ENCODE peak calls at places on chromosomes 12 and 14, in ten cellular contexts. I is stomach, W is ovary, U is A549, Q is GM12878, N is H1, D is esophagus squamous epithelium, V is spleen, K is IMR-90, T is transverse colon. M is an unnamed sample.

GRCh38 chr12:14384783-14385638 is 19.5 kb downstream of the ATF7IP start:
- DNase-seq in I (peak; percentile 41), W (peak; percentile 61), U (peak; percentile 91), Q (peak; percentile 92), N (peak; percentile 33), D (no peak), V (no peak), K (peak; percentile 95), T (peak; percentile 54), M (peak; percentile 30)

GRCh38 chr12:32863128-32863527 is 33.4 kb downstream of the PKP2 start:
- DNase-seq in I (no peak), W (no peak), U (no peak), Q (no peak), N (no peak), D (no peak), V (no peak), K (no peak), T (no peak), M (no peak)

GRCh38 chr12:45509187-45509586 is 220.3 kb upstream of the ARID2 start:
- DNase-seq in I (no peak), W (no peak), U (no peak), Q (peak; percentile 16), N (no peak), D (no peak), V (no peak), K (no peak), T (no peak), M (no peak)

GRCh38 chr14:103064978-103065377 is 7.6 kb upstream of the CDC42BPB start:
- DNase-seq in I (no peak), W (no peak), U (no peak), Q (no peak), N (no peak), D (no peak), V (peak; percentile 23), K (no peak), T (no peak), M (no peak)

GRCh38 chr14:51173863-51174262 is 66.2 kb upstream of the TMX1 start:
- DNase-seq in I (no peak), W (no peak), U (no peak), Q (no peak), N (no peak), D (no peak), V (no peak), K (no peak), T (no peak), M (no peak)

GRCh38 chr14:69354383-69355154 is 43.5 kb downstream of the ERH start:
- DNase-seq in I (peak; percentile 44), W (no peak), U (no peak), Q (peak; percentile 87), N (no peak), D (no peak), V (peak; percentile 88), K (peak; percentile 5), T (peak; percentile 75), M (no peak)

GRCh38 chr12:106924458-106924857 is 31.2 kb upstream of the TMEM263 start:
- DNase-seq in I (no peak), W (no peak), U (no peak), Q (no peak), N (no peak), D (no peak), V (no peak), K (peak; percentile 48), T (no peak), M (no peak)

GRCh38 chr14:77306406-77307098 is 14.1 kb downstream of the POMT2 start:
- DNase-seq in I (no peak), W (no peak), U (no peak), Q (no peak), N (no peak), D (no peak), V (no peak), K (peak; percentile 21), T (no peak), M (no peak)

GRCh38 chr14:39491134-39491541 is 58.9 kb upstream of the FBXO33 start:
- DNase-seq in I (no peak), W (no peak), U (peak; percentile 35), Q (no peak), N (no peak), D (no peak), V (no peak), K (peak; percentile 52), T (no peak), M (no peak)

GRCh38 chr14:50773632-50774541 is 57.1 kb downstream of the NIN start:
- DNase-seq in I (peak; percentile 69), W (peak; percentile 38), U (peak; percentile 33), Q (no peak), N (peak; percentile 38), D (no peak), V (no peak), K (peak; percentile 50), T (peak; percentile 34), M (no peak)

GRCh38 chr12:93146278-93146939 is 217.3 kb upstream of the EEA1 start:
- DNase-seq in I (no peak), W (no peak), U (no peak), Q (no peak), N (no peak), D (no peak), V (no peak), K (peak; percentile 64), T (no peak), M (no peak)

GRCh38 chr12:6215932-6216494 is 15.8 kb downstream of the CD9 start:
- DNase-seq in I (peak; percentile 88), W (no peak), U (peak; percentile 96), Q (no peak), N (no peak), D (no peak), V (no peak), K (peak; percentile 33), T (peak; percentile 88), M (peak; percentile 81)

GRCh38 chr14:51859136-51859535 is 1.3 kb upstream of the GNG2 start:
- DNase-seq in I (no peak), W (no peak), U (no peak), Q (no peak), N (no peak), D (no peak), V (no peak), K (peak; percentile 66), T (no peak), M (no peak)

GRCh38 chr12:67535176-67535575 is 113.4 kb upstream of the DYRK2 start:
- DNase-seq in I (no peak), W (no peak), U (no peak), Q (no peak), N (no peak), D (no peak), V (no peak), K (no peak), T (no peak), M (no peak)

GRCh38 chr14:100138082-100138787 is 21.2 kb downstream of the DEGS2 start:
- DNase-seq in I (peak; percentile 81), W (no peak), U (no peak), Q (no peak), N (no peak), D (no peak), V (no peak), K (no peak), T (peak; percentile 58), M (no peak)

GRCh38 chr14:100142073-100143040 is 17.1 kb downstream of the DEGS2 start:
- DNase-seq in I (peak; percentile 88), W (peak; percentile 51), U (no peak), Q (no peak), N (no peak), D (no peak), V (no peak), K (no peak), T (peak; percentile 78), M (no peak)

GRCh38 chr14:100138955-100139354 is 20.5 kb downstream of the DEGS2 start:
- DNase-seq in I (no peak), W (no peak), U (no peak), Q (no peak), N (no peak), D (no peak), V (no peak), K (no peak), T (no peak), M (no peak)

GRCh38 chr14:100141133-100141497 is 18.3 kb downstream of the DEGS2 start:
- DNase-seq in I (no peak), W (no peak), U (no peak), Q (no peak), N (no peak), D (no peak), V (no peak), K (no peak), T (no peak), M (no peak)

DNA sequence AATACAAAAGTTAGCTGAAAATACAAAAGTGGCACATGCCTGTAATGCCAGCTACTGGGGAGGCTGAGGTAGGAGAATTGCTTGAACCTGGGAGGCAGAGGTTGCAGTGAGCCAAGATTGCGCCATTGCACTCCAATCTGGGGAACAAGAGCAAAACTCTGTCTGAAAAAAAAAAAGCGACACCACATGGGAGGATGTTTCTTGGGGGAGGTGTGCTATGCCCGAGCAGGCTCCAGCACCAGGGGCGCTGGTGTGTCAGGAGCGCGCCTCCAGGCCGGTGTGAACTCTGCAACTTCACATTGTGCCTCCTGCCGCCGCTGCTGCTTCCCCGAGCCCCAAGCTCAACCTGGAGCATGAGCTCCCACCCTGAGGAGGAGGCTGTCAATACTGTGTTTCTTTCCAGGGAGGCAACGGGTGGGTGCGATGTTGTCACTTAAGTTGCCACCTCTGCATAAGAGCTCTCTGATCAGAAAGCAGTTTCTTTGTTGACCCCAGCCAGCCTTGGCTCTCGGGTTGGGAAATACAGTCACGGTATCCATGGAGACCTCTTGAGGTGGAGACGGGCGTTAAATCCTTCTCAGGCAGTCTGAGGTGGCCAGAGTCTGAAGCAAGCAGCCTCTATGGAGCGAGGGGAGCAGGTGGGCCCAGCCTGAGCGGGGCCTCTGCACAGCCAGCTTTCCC is 18.9 kb downstream of the DEGS2 start:
- DNase-seq in I (peak; percentile 51), W (no peak), U (peak; percentile 26), Q (no peak), N (peak; percentile 58), D (no peak), V (no peak), K (peak; percentile 20), T (no peak), M (no peak)
- TF ChIP-seq POLR2A in I (no peak), W (no peak), U (no peak), Q (no peak), N (no peak), D (no peak), V (no peak), K (no peak), T (no peak), M (no peak)

GRCh38 chr12:110616471-110617115 is 2.7 kb downstream of the TCTN1 start:
- DNase-seq in I (no peak), W (no peak), U (no peak), Q (no peak), N (no peak), D (no peak), V (no peak), K (no peak), T (no peak), M (no peak)
- H3K4me3 ChIP-seq in I (no peak overlapping the region), W (no peak overlapping the region), U (no peak overlapping the region), Q (no peak overlapping the region), N (no peak overlapping the region), D (no peak overlapping the region), V (no peak overlapping the region), K (no peak overlapping the region), T (no peak overlapping the region), M (no peak overlapping the region)

GRCh38 chr12:10719482-10719881 is 3.6 kb downstream of the YBX3 start:
- DNase-seq in I (no peak), W (no peak), U (no peak), Q (no peak), N (no peak), D (no peak), V (no peak), K (no peak), T (no peak), M (no peak)
- TF ChIP-seq POLR2A in I (no peak), W (no peak), U (no peak), Q (no peak), N (no peak), D (no peak), V (no peak), K (no peak), T (no peak), M (no peak)

GRCh38 chr12:95730457-95730856 is 60.1 kb downstream of the NTN4 start:
- DNase-seq in I (no peak), W (no peak), U (no peak), Q (no peak), N (no peak), D (no peak), V (no peak), K (no peak), T (no peak), M (no peak)
- H3K4me3 ChIP-seq in I (no peak overlapping the region), W (no peak overlapping the region), U (no peak overlapping the region), Q (no peak overlapping the region), N (no peak overlapping the region), D (no peak overlapping the region), V (no peak overlapping the region), K (no peak overlapping the region), T (no peak overlapping the region), M (no peak overlapping the region)

M was measured in uterus.